ENCODE peak calls at places on chromosome 18, in seven cellular contexts. I, S, F, O, A, J and X are unnamed samples.

GRCh38 chr18:48994044-48994651 is 43.4 kb upstream of the SMAD7 start:
- DNase-seq in I (no peak), S (no peak), F (peak; percentile 55), O (no peak), A (no peak), J (no peak), X (peak; percentile 49)

GRCh38 chr18:74524097-74524496 is 10.2 kb upstream of the CNDP1 start:
- DNase-seq in I (no peak), S (no peak), F (no peak), O (no peak), A (no peak), J (no peak), X (peak; percentile 39)

GRCh38 chr18:63119647-63120046 is 199.9 kb downstream of the BCL2 start:
- DNase-seq in I (peak; percentile 31), S (peak; percentile 47), F (no peak), O (no peak), A (peak; percentile 33), J (no peak), X (peak; percentile 55)

GRCh38 chr18:50590625-50591024 is 30.7 kb downstream of the MAPK4 start:
- DNase-seq in I (no peak), S (no peak), F (no peak), O (no peak), A (no peak), J (no peak), X (no peak)

GRCh38 chr18:382423-382984 is 114.7 kb upstream of the THOC1 start:
- DNase-seq in I (no peak), S (no peak), F (no peak), O (no peak), A (no peak), J (no peak), X (no peak)

GRCh38 chr18:29172151-29173015 is 995.5 kb upstream of the CDH2 start:
- DNase-seq in I (no peak), S (no peak), F (no peak), O (no peak), A (no peak), J (no peak), X (no peak)

GRCh38 chr18:24322594-24323136 is 75.0 kb downstream of the OSBPL1A start:
- DNase-seq in I (no peak), S (no peak), F (no peak), O (no peak), A (no peak), J (no peak), X (no peak)

GRCh38 chr18:58608216-58608615 is 20.7 kb downstream of the ALPK2 start:
- DNase-seq in I (no peak), S (no peak), F (no peak), O (no peak), A (no peak), J (no peak), X (no peak)

GRCh38 chr18:79378416-79379250 is 17.1 kb upstream of the NFATC1 start:
- DNase-seq in I (no peak), S (peak; percentile 78), F (peak; percentile 87), O (peak; percentile 74), A (no peak), J (peak; percentile 69), X (peak; percentile 66)

GRCh38 chr18:73446502-73446901 is 578.7 kb upstream of the NETO1 start:
- DNase-seq in I (no peak), S (no peak), F (no peak), O (no peak), A (no peak), J (no peak), X (no peak)

GRCh38 chr18:376307-376706 is 108.5 kb upstream of the THOC1 start:
- DNase-seq in I (no peak), S (no peak), F (no peak), O (no peak), A (no peak), J (no peak), X (no peak)

GRCh38 chr18:79394438-79395307 is 1.1 kb upstream of the NFATC1 start:
- DNase-seq in I (no peak), S (peak; percentile 28), F (peak; percentile 65), O (peak; percentile 21), A (peak; percentile 69), J (peak; percentile 70), X (peak; percentile 36)

GRCh38 chr18:74375999-74376398 is 60.4 kb downstream of the C18orf63 start:
- DNase-seq in I (no peak), S (peak; percentile 46), F (no peak), O (no peak), A (no peak), J (no peak), X (peak; percentile 51)

GRCh38 chr18:24913507-24914147 is 438.3 kb downstream of the ZNF521 start:
- DNase-seq in I (no peak), S (no peak), F (peak; percentile 49), O (no peak), A (no peak), J (no peak), X (no peak)